ENCODE peak calls at places on chromosomes 1 and 21, in eight cellular contexts. R is AG20443; Q is AG09309; L is WERI-Rb-1; T is left colon; X is stimulated activated CD4-positive, alpha-beta T cell treated with anti-CD3 and anti-CD28 coated beads, Interleukin-15, amount 100 ng/mL, for 24 hours; F is germinal center; H is endodermal cell. V is an unnamed sample.

GRCh38 chr1:51331206-51332100 is 1.1 kb upstream of the TTC39A start:
- DNase-seq in Q (no peak), T (peak; percentile 35), L (peak; percentile 70), X (no peak), F (no peak), R (peak; percentile 81), H (peak; percentile 86), V (peak; percentile 69)

GRCh38 chr1:56586502-56586901 is 7.1 kb upstream of the PLPP3 start:
- DNase-seq in L (no peak), R (no peak), H (no peak), F (no peak), T (no peak), Q (no peak), X (no peak), V (no peak)

GRCh38 chr1:113812661-113813135 is 422 bp upstream of the RSBN1 start:
- DNase-seq in H (no peak), X (peak; percentile 20), T (peak; percentile 27), F (peak; percentile 44), R (peak; percentile 27), Q (no peak), L (peak; percentile 9), V (no peak)

GRCh38 chr1:230679854-230680253 is 34.1 kb downstream of the AGT start:
- DNase-seq in T (no peak), R (no peak), H (no peak), Q (no peak), F (no peak), L (no peak), X (no peak), V (no peak)

GRCh38 chr1:92817986-92818764 is 13.7 kb upstream of the RPL5 start:
- DNase-seq in H (peak; percentile 72), T (no peak), F (peak; percentile 52), Q (no peak), R (peak; percentile 61), L (peak; percentile 21), X (peak; percentile 23), V (no peak)

GRCh38 chr21:38988211-38989096 is 182.7 kb downstream of the ETS2 start:
- DNase-seq in X (no peak), Q (no peak), F (no peak), H (peak; percentile 69), R (no peak), T (no peak), L (peak; percentile 41), V (no peak)

GRCh38 chr1:201649776-201650607 is 111.1 kb downstream of the NAV1 start:
- DNase-seq in X (peak; percentile 31), L (peak; percentile 98), T (peak; percentile 94), Q (no peak), H (peak; percentile 91), F (peak; percentile 42), R (peak; percentile 87), V (peak; percentile 87)

GRCh38 chr1:150258275-150258666 is 697 bp downstream of the CA14 start:
- DNase-seq in R (no peak), Q (no peak), X (no peak), H (no peak), L (no peak), F (no peak), T (no peak), V (no peak)

GRCh38 chr1:201605385-201605747 is 66.4 kb downstream of the NAV1 start:
- DNase-seq in T (no peak), R (no peak), H (no peak), F (no peak), L (no peak), Q (no peak), X (no peak), V (no peak)

GRCh38 chr1:116330342-116330652 is 42.7 kb upstream of the ATP1A1 start:
- DNase-seq in R (no peak), T (no peak), F (no peak), H (no peak), L (no peak), Q (no peak), X (no peak), V (no peak)

GRCh38 chr21:25039461-25040380 is 567.6 kb downstream of the MRPL39 start:
- DNase-seq in L (no peak), R (no peak), H (no peak), F (peak; percentile 8), X (no peak), T (no peak), Q (no peak), V (no peak)

GRCh38 chr1:67787746-67788145 is 45.5 kb downstream of the GNG12 start:
- DNase-seq in Q (no peak), H (no peak), X (no peak), L (no peak), R (no peak), T (no peak), F (no peak), V (no peak)

GRCh38 chr1:112026018-112026417 is 36.5 kb upstream of the KCND3 start:
- DNase-seq in L (no peak), T (no peak), X (no peak), H (no peak), Q (no peak), R (peak; percentile 15), F (no peak), V (no peak)

GRCh38 chr1:243268284-243268653 is 12.4 kb downstream of the SDCCAG8 start:
- DNase-seq in T (no peak), H (no peak), Q (peak; percentile 81), R (peak; percentile 67), F (no peak), L (no peak), X (no peak), V (no peak)

GRCh38 chr1:64917328-64917861 is 49.0 kb downstream of the JAK1 start:
- DNase-seq in T (peak; percentile 21), Q (peak; percentile 99), F (peak; percentile 26), H (peak; percentile 65), R (peak; percentile 93), L (no peak), X (no peak), V (peak; percentile 41)

GRCh38 chr1:101128851-101129250 is 103.3 kb upstream of the DPH5 start:
- DNase-seq in R (no peak), T (no peak), L (no peak), X (no peak), H (no peak), Q (no peak), F (no peak), V (no peak)